ENCODE peak calls at places on chromosome 1, in seven cellular contexts. R, F, D, J, Z, K and I are unnamed samples.

GRCh38 chr1:64745181-64745985 is 508 bp downstream of the RAVER2 start:
- DNase-seq in R (peak; percentile 37), K (peak; percentile 48), Z (peak; percentile 6), J (no peak), F (peak; percentile 31), D (no peak), I (peak; percentile 47)

GRCh38 chr1:10122926-10123325 is 87.4 kb upstream of the KIF1B start:
- DNase-seq in F (no peak), R (no peak), D (peak; percentile 85), K (no peak), J (no peak), Z (no peak), I (no peak)

GRCh38 chr1:205220421-205220820 is 7.3 kb upstream of the TMCC2 start:
- DNase-seq in D (no peak), K (no peak), Z (no peak), F (no peak), R (no peak), J (no peak), I (no peak)

GRCh38 chr1:177351361-177352108 is 180.8 kb downstream of the BRINP2 start:
- DNase-seq in R (no peak), Z (no peak), K (no peak), D (no peak), J (no peak), F (no peak), I (no peak)

GRCh38 chr1:91830242-91831131 is 55.5 kb downstream of the TGFBR3 start:
- DNase-seq in Z (peak; percentile 84), K (no peak), D (peak; percentile 91), J (no peak), R (peak; percentile 80), F (no peak), I (no peak)

GRCh38 chr1:81920245-81920740 is 119.6 kb downstream of the ADGRL2 start:
- DNase-seq in K (peak; percentile 67), D (peak; percentile 74), R (no peak), J (no peak), F (no peak), Z (no peak), I (no peak)

GRCh38 chr1:7363481-7363880 is 407.6 kb upstream of the VAMP3 start:
- DNase-seq in J (no peak), Z (no peak), D (no peak), K (no peak), R (no peak), F (no peak), I (no peak)

GRCh38 chr1:85228952-85229351 is 28.1 kb upstream of the SYDE2 start:
- DNase-seq in R (no peak), F (no peak), K (no peak), Z (no peak), J (no peak), D (no peak), I (no peak)

GRCh38 chr1:12341667-12342066 is 111.8 kb downstream of the VPS13D start:
- DNase-seq in Z (no peak), J (no peak), D (no peak), F (no peak), R (no peak), K (no peak), I (no peak)

GRCh38 chr1:6440198-6441126 is 15.9 kb downstream of the ESPN start:
- DNase-seq in R (peak; percentile 37), K (peak; percentile 87), D (peak; percentile 22), Z (peak; percentile 48), J (no peak), F (peak; percentile 93), I (peak; percentile 87)

GRCh38 chr1:211483896-211484612 is 7.9 kb downstream of the RD3 start:
- DNase-seq in K (no peak), J (no peak), D (no peak), Z (no peak), R (no peak), F (no peak), I (no peak)

GRCh38 chr1:107141491-107142369 is 891 bp downstream of the NTNG1 start:
- DNase-seq in D (peak; percentile 50), R (peak; percentile 36), F (peak; percentile 16), K (peak; percentile 30), Z (peak; percentile 7), J (no peak), I (peak; percentile 44)

GRCh38 chr1:199064971-199065370 is 426.1 kb downstream of the PTPRC start:
- DNase-seq in R (no peak), F (no peak), J (no peak), D (no peak), K (no peak), Z (no peak), I (no peak)

GRCh38 chr1:47444578-47445465 is 7.0 kb downstream of the FOXD2 start:
- DNase-seq in F (no peak), R (no peak), K (peak; percentile 55), D (peak; percentile 10), J (no peak), Z (no peak), I (peak; percentile 55)

GRCh38 chr1:208240698-208241355 is 3.4 kb downstream of the PLXNA2 start:
- DNase-seq in J (no peak), D (no peak), R (no peak), Z (no peak), F (no peak), K (no peak), I (no peak)

GRCh38 chr1:111249960-111250359 is 22.4 kb downstream of the CHI3L2 start:
- DNase-seq in J (no peak), D (no peak), Z (peak; percentile 76), F (no peak), R (no peak), K (no peak), I (no peak)

GRCh38 chr1:2379733-2380404 is 11.5 kb downstream of the MORN1 start:
- DNase-seq in R (no peak), F (no peak), J (no peak), Z (no peak), D (no peak), K (no peak), I (no peak)

GRCh38 chr1:209041936-209042335 is 541.6 kb upstream of the CAMK1G start:
- DNase-seq in J (no peak), D (no peak), Z (no peak), F (no peak), R (no peak), K (no peak), I (no peak)

GRCh38 chr1:193103759-193104495 is 1.3 kb downstream of the GLRX2 start:
- DNase-seq in F (peak; percentile 51), J (no peak), Z (no peak), R (no peak), D (no peak), K (no peak), I (no peak)

GRCh38 chr1:37932759-37933158 is 14.1 kb downstream of the INPP5B start:
- DNase-seq in F (peak; percentile 61), K (no peak), Z (no peak), D (peak; percentile 89), R (peak; percentile 37), J (no peak), I (no peak)

GRCh38 chr1:23613191-23614126 is 54.2 kb upstream of the ID3 start:
- DNase-seq in R (no peak), D (no peak), K (no peak), Z (no peak), J (no peak), F (no peak), I (no peak)

DNA sequence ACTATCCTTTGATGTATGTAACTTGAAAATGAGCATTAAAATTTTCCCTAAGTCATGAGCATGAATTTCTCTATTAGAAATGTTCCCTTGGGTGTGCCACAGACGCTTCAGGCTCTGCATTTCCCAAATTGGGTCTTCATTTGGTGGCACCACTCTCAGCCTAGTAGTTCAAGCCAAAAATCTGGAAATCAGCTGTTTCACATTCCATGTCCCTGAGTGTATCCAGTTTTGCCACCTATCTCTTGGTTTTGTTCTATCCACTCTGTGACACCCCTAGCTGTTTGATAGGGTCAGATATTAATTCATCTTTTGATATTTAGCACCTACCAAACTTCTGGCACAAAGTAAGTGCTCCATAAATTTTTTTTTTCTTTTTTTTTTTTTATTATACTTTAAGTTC is 89.5 kb upstream of the DPH5 start:
- DNase-seq in R (no peak), K (no peak), F (no peak), Z (no peak), D (no peak), J (no peak), I (no peak)
- TF ChIP-seq USF2 in R (no peak), K (no peak), F (no peak), Z (no peak), D (no peak), J (no peak), I (no peak)

DNA sequence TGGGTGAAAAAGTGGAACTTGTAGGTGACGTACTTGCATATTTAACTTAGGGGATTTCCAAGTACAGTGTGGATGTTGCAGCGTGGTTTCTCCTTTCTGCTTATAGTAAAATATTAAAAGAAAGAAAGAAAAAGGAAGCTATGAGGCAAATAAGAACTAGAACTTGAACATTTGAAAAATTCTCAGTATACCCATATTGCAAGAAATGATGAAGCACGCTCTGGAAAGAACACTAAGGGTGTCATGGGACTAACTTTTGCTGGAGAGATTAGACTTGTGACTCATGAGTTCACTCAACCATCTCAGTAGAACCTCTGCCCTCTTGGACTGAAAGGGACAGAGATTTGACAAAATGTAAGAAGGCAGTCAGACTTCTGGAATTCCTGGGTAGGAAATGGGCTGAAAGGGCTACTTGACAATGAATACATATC is 704.5 kb upstream of the ADGRL4 start:
- DNase-seq in F (no peak), D (peak; percentile 74), R (no peak), J (peak; percentile 48), K (no peak), Z (no peak), I (no peak)
- TF ChIP-seq USF2 in F (no peak), D (no peak), R (no peak), J (no peak), K (no peak), Z (no peak), I (no peak)

DNA sequence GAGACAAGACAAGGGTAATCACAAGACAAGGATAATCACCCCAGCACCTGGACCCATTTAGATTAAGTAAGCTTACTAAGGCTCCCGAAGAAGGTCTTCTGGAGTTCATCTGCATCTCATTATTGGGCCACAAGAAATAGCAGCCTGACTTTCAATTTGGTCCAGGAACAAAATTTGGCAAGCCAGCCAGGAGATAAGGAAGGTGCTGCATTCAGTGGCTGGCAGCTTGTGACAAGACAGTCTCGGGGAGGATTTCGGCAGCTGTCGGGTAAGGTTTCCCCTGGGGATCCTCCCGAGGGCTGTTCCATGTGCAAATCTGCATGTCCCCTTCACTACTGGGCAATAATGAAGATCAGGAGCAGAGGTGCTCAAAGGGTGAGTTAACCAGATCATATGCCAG is 195.2 kb downstream of the FCRL5 start:
- DNase-seq in J (no peak), F (peak; percentile 70), Z (no peak), K (no peak), D (no peak), R (no peak), I (no peak)
- TF ChIP-seq USF2 in J (no peak), F (no peak), Z (no peak), K (no peak), D (no peak), R (no peak), I (no peak)

DNA sequence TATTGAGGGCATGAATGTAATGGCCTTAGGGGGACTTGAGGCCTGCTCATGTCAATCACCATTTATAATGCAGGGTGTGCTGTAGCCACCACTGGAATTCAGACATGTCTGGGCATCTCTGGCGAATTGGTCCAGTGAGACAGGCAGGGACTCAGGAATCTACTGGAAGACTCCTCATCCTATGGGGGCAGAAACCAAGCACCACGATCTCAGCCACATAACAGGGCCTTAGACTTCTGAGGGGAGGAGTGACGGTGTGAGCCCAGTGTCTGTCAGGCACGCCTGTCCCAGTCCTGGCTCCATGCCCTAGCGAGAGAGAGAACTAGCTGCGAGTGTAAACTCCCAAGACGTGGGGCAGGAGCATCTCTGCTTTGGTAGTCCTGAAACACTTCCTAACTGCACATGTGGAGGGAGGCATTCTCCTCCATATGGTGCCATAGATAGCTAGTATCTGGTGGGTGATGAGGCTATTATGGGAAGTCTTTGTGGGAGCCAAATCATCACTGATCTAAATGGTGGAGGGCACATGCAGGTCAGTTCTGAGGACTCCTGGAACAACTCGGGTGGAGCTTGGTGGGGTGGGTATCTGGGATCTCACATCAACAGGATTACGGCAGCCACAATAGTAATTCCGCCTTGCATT is 29.8 kb upstream of the KIAA0040 start:
- DNase-seq in F (no peak), Z (no peak), J (no peak), D (no peak), R (no peak), K (no peak), I (no peak)
- TF ChIP-seq USF2 in F (no peak), Z (no peak), J (no peak), D (no peak), R (no peak), K (no peak), I (no peak)